ENCODE peak calls at places on chromosomes 13 and 19, in six cellular contexts. Z is A549, H is SK-N-SH, N is K562, L is HepG2, B is GM12878. J is an unnamed sample.

GRCh38 chr19:34838248-34838647 is 65.2 kb upstream of the ZNF599 start:
- DNase-seq in Z (peak; percentile 47), H (peak; percentile 69), N (peak; percentile 60), L (peak; percentile 15), B (no peak), J (no peak)

GRCh38 chr19:57803594-57804325 is 11.0 kb downstream of the ZNF552 start:
- DNase-seq in Z (no peak), H (peak; percentile 68), N (no peak), L (peak; percentile 30), B (no peak), J (no peak)

GRCh38 chr13:79831556-79831955 is 350.6 kb downstream of the NDFIP2 start:
- DNase-seq in Z (no peak), H (no peak), N (no peak), L (no peak), B (no peak), J (no peak)

GRCh38 chr19:35363711-35364425 is 5.6 kb downstream of the FFAR3 start:
- DNase-seq in Z (no peak), H (no peak), N (no peak), L (no peak), B (no peak), J (no peak)

GRCh38 chr13:113010510-113010865 is 41.5 kb downstream of the MCF2L start:
- DNase-seq in Z (no peak), H (peak; percentile 47), N (no peak), L (no peak), B (no peak), J (no peak)

GRCh38 chr19:49168421-49168820 is 10.8 kb downstream of the TRPM4 start:
- DNase-seq in Z (no peak), H (no peak), N (no peak), L (no peak), B (no peak), J (no peak)

GRCh38 chr19:35841961-35842595 is 10.2 kb downstream of the NPHS1 start:
- DNase-seq in Z (no peak), H (no peak), N (no peak), L (no peak), B (no peak), J (no peak)

GRCh38 chr13:99374994-99375805 is 68.0 kb upstream of the GPR183 start:
- DNase-seq in Z (no peak), H (no peak), N (no peak), L (no peak), B (no peak), J (peak; percentile 43)

GRCh38 chr13:27403252-27403678 is 21.2 kb upstream of the GTF3A start:
- DNase-seq in Z (no peak), H (no peak), N (no peak), L (no peak), B (no peak), J (no peak)

GRCh38 chr19:43731854-43732253 is 16.0 kb downstream of the IRGC start:
- DNase-seq in Z (no peak), H (no peak), N (no peak), L (no peak), B (no peak), J (no peak)
- TF ChIP-seq CHD2 in Z (no peak), H (no peak), N (no peak), L (no peak), B (no peak), J (no peak)

GRCh38 chr13:85347251-85347650 is 452.0 kb downstream of the SLITRK6 start:
- DNase-seq in Z (no peak), H (no peak), N (no peak), L (no peak), B (no peak), J (no peak)
- TF ChIP-seq CHD2 in Z (no peak), H (no peak), N (no peak), L (no peak), B (no peak), J (no peak)

GRCh38 chr13:51818771-51819511 is 15.0 kb upstream of the DHRS12 start:
- DNase-seq in Z (no peak), H (no peak), N (no peak), L (no peak), B (no peak), J (no peak)
- TF ChIP-seq CHD2 in Z (no peak), H (no peak), N (no peak), L (no peak), B (no peak), J (no peak)

GRCh38 chr13:38803566-38803965 is 116.7 kb downstream of the FREM2 start:
- DNase-seq in Z (no peak), H (no peak), N (no peak), L (no peak), B (no peak), J (no peak)
- TF ChIP-seq CHD2 in Z (no peak), H (no peak), N (no peak), L (no peak), B (no peak), J (no peak)

DNA sequence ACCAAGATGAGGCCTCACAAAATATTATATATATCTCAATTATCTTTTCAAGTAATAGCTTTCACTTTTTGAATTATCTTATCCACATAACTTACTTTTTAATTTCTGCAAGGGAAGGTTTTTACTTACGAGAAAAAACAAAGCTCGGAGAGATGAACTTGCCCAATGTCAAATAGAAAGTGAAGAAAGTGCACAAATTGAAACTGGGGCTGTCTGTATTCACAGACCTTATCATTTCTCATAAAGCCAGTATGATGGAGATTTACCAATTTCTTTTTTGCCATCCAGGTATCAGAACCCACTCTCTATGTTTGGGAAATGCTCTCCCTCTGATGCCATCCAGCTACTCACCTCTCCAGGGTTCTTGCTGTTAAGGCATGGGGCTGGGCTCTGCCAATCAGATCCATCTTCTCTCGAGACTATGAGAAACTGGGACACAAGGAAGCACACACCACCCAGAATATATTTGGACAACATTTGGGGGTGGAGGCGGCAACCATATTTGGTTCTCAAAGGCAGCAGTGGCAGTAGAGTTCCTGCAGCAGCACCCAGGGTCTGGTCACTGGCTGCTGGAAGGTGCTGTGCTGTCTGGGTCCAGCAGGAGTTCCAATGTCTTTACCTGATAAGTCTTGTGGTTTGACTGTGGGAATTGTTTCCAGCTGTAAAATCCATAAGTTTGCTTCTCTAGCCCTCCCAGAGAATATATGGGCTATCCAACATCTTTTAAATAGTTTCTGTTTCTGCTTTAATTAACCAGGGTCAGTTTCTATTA is 45.8 kb upstream of the SCEL start:
- DNase-seq in Z (no peak), H (no peak), N (no peak), L (no peak), B (no peak), J (no peak)
- TF ChIP-seq CHD2 in Z (no peak), H (no peak), N (no peak), L (no peak), B (no peak), J (no peak)

GRCh38 chr19:46656541-46656940 is 4.4 kb downstream of the DACT3 start:
- DNase-seq in Z (no peak), H (no peak), N (no peak), L (no peak), B (no peak), J (no peak)

GRCh38 chr19:46659151-46660007 is 1.6 kb downstream of the DACT3 start:
- DNase-seq in Z (peak; percentile 64), H (peak; percentile 71), N (peak; percentile 92), L (no peak), B (no peak), J (peak; percentile 71)

GRCh38 chr19:46650445-46650844 is 10.5 kb downstream of the DACT3 start:
- DNase-seq in Z (no peak), H (no peak), N (no peak), L (no peak), B (no peak), J (no peak)

GRCh38 chr19:46660008-46660517 is 919 bp downstream of the DACT3 start:
- DNase-seq in Z (no peak), H (peak; percentile 81), N (peak; percentile 41), L (no peak), B (no peak), J (no peak)

DNA sequence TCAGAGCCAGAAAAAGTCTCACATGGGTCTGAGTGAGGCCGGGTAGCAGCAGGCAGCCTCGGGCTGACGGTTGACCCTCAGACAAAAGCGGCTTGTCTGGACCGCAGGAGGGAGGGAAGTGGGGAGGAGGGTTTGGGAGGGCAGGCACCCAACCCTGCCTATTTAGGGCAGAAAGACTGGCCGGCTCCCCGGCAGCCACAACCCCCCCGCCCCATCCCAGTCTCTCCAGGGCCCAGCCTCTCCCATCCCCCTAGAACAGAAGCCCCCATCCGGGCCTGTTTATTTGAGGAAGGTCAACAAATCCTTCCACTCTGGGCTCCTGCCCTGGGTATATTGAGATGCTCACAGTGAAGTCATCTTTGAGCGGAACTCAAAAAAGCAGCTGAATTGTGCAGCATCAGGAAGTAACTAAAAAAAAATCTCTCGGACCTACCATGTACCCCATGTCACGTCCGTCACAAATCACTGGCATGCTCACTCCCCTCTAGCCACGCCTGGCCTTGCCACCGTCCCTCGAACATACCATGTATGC is 6.3 kb downstream of the DACT3 start:
- DNase-seq in Z (no peak), H (no peak), N (peak; percentile 18), L (peak; percentile 27), B (no peak), J (peak; percentile 49)
- TF ChIP-seq CHD2 in Z (no peak), H (no peak), N (no peak), L (no peak), B (no peak), J (no peak)

J was measured in H1.